ENCODE peak calls at places on chromosomes 1 and 21, in four cellular contexts. One of them, this sample, is unnamed.

GRCh38 chr1:63327417-63328139 is 5.2 kb downstream of the FOXD3 start:
- DNase-seq in cardiac muscle cell: peak
- DNase-seq in epithelial cell of esophagus: peak
- DNase-seq in HFF-Myc: peak
- DNase-seq in this sample: no peak

GRCh38 chr21:14064296-14064645 is 146.5 kb downstream of the LIPI start:
- DNase-seq in cardiac muscle cell: no peak
- DNase-seq in epithelial cell of esophagus: no peak
- DNase-seq in HFF-Myc: no peak
- DNase-seq in this sample: no peak

GRCh38 chr1:157948547-157949152 is 44.8 kb upstream of the KIRREL1 start:
- DNase-seq in cardiac muscle cell: peak
- DNase-seq in epithelial cell of esophagus: peak
- DNase-seq in HFF-Myc: no peak
- DNase-seq in this sample: no peak

GRCh38 chr1:204507317-204508105 is 8.7 kb upstream of the MDM4 start:
- DNase-seq in cardiac muscle cell: peak
- DNase-seq in epithelial cell of esophagus: peak
- DNase-seq in HFF-Myc: no peak
- DNase-seq in this sample: no peak

GRCh38 chr1:10384219-10384618 is 14.6 kb upstream of the PGD start:
- DNase-seq in cardiac muscle cell: no peak
- DNase-seq in epithelial cell of esophagus: no peak
- DNase-seq in HFF-Myc: no peak
- DNase-seq in this sample: no peak

GRCh38 chr1:220528049-220528678 is at the start of gene MARK1:
- DNase-seq in cardiac muscle cell: peak
- DNase-seq in epithelial cell of esophagus: peak
- DNase-seq in HFF-Myc: no peak
- DNase-seq in this sample: no peak

GRCh38 chr21:43925096-43925481 is 60.1 kb downstream of the AGPAT3 start:
- DNase-seq in cardiac muscle cell: no peak
- DNase-seq in epithelial cell of esophagus: no peak
- DNase-seq in HFF-Myc: no peak
- DNase-seq in this sample: no peak

GRCh38 chr1:38274974-38275373 is 228.4 kb upstream of the POU3F1 start:
- DNase-seq in cardiac muscle cell: peak
- DNase-seq in epithelial cell of esophagus: no peak
- DNase-seq in HFF-Myc: no peak
- DNase-seq in this sample: no peak

GRCh38 chr1:204746838-204747442 is 61.4 kb upstream of the LRRN2 start:
- DNase-seq in cardiac muscle cell: peak
- DNase-seq in epithelial cell of esophagus: peak
- DNase-seq in HFF-Myc: peak
- DNase-seq in this sample: peak

GRCh38 chr1:210558302-210558701 is 229.6 kb downstream of the HHAT start:
- DNase-seq in cardiac muscle cell: peak
- DNase-seq in epithelial cell of esophagus: no peak
- DNase-seq in HFF-Myc: no peak
- DNase-seq in this sample: no peak

GRCh38 chr1:30358510-30358909 is 364.9 kb downstream of the MATN1 start:
- DNase-seq in cardiac muscle cell: no peak
- DNase-seq in epithelial cell of esophagus: no peak
- DNase-seq in HFF-Myc: no peak
- DNase-seq in this sample: no peak

GRCh38 chr1:87794788-87795614 is 466.3 kb downstream of the LMO4 start:
- DNase-seq in cardiac muscle cell: peak
- DNase-seq in epithelial cell of esophagus: peak
- DNase-seq in HFF-Myc: peak
- DNase-seq in this sample: no peak

GRCh38 chr1:56709269-56709880 is 64.3 kb downstream of the PRKAA2 start:
- DNase-seq in cardiac muscle cell: peak
- DNase-seq in epithelial cell of esophagus: peak
- DNase-seq in HFF-Myc: peak
- DNase-seq in this sample: peak

GRCh38 chr1:171220551-171221175 is 27.6 kb upstream of the FMO1 start:
- DNase-seq in cardiac muscle cell: peak
- DNase-seq in epithelial cell of esophagus: no peak
- DNase-seq in HFF-Myc: no peak
- DNase-seq in this sample: no peak

GRCh38 chr21:36135391-36136094 is 664 bp downstream of the CBR3 start:
- DNase-seq in cardiac muscle cell: peak
- DNase-seq in epithelial cell of esophagus: peak
- DNase-seq in HFF-Myc: no peak
- DNase-seq in this sample: no peak

GRCh38 chr1:233725423-233725822 is 111.5 kb downstream of the KCNK1 start:
- DNase-seq in cardiac muscle cell: no peak
- DNase-seq in epithelial cell of esophagus: no peak
- DNase-seq in HFF-Myc: no peak
- DNase-seq in this sample: no peak

GRCh38 chr1:25896266-25896665 is 10.0 kb downstream of the STMN1 start:
- DNase-seq in cardiac muscle cell: peak
- DNase-seq in epithelial cell of esophagus: peak
- DNase-seq in HFF-Myc: no peak
- DNase-seq in this sample: no peak

GRCh38 chr1:76330993-76331603 is 256.6 kb downstream of the ST6GALNAC3 start:
- DNase-seq in cardiac muscle cell: peak
- DNase-seq in epithelial cell of esophagus: peak
- DNase-seq in HFF-Myc: peak
- DNase-seq in this sample: peak

GRCh38 chr1:117114816-117115215 is 6.7 kb downstream of the TRIM45 start:
- DNase-seq in cardiac muscle cell: no peak
- DNase-seq in epithelial cell of esophagus: no peak
- DNase-seq in HFF-Myc: no peak
- DNase-seq in this sample: no peak

GRCh38 chr1:184854456-184855180 is 100.0 kb upstream of the EDEM3 start:
- DNase-seq in cardiac muscle cell: peak
- DNase-seq in epithelial cell of esophagus: no peak
- DNase-seq in HFF-Myc: peak
- DNase-seq in this sample: no peak

GRCh38 chr21:32544697-32545096 is 40.6 kb downstream of the TCP10L start:
- DNase-seq in cardiac muscle cell: no peak
- DNase-seq in epithelial cell of esophagus: no peak
- DNase-seq in HFF-Myc: no peak
- DNase-seq in this sample: no peak

GRCh38 chr1:3403011-3403345 is 51.5 kb upstream of the ARHGEF16 start:
- DNase-seq in cardiac muscle cell: no peak
- DNase-seq in epithelial cell of esophagus: no peak
- DNase-seq in HFF-Myc: no peak
- DNase-seq in this sample: no peak

GRCh38 chr1:235867903-235868469 is 1.3 kb upstream of the LYST start:
- DNase-seq in cardiac muscle cell: no peak
- DNase-seq in epithelial cell of esophagus: no peak
- DNase-seq in HFF-Myc: no peak
- DNase-seq in this sample: no peak
- H3K4me3 ChIP-seq in cardiac muscle cell: no peak
- H3K4me3 ChIP-seq in epithelial cell of esophagus: no peak
- H3K4me3 ChIP-seq in HFF-Myc: peak
- H3K4me3 ChIP-seq in this sample: no peak

GRCh38 chr1:84759756-84760155 is 69.5 kb upstream of the SSX2IP start:
- DNase-seq in cardiac muscle cell: no peak
- DNase-seq in epithelial cell of esophagus: no peak
- DNase-seq in HFF-Myc: no peak
- DNase-seq in this sample: no peak

GRCh38 chr1:84758968-84759491 is 68.8 kb upstream of the SSX2IP start:
- DNase-seq in cardiac muscle cell: peak
- DNase-seq in epithelial cell of esophagus: no peak
- DNase-seq in HFF-Myc: no peak
- DNase-seq in this sample: no peak

GRCh38 chr1:84763912-84764675 is 73.8 kb upstream of the SSX2IP start:
- DNase-seq in cardiac muscle cell: no peak
- DNase-seq in epithelial cell of esophagus: no peak
- DNase-seq in HFF-Myc: no peak
- DNase-seq in this sample: no peak

GRCh38 chr1:84757301-84757700 is 67.0 kb upstream of the SSX2IP start:
- DNase-seq in cardiac muscle cell: no peak
- DNase-seq in epithelial cell of esophagus: no peak
- DNase-seq in HFF-Myc: no peak
- DNase-seq in this sample: no peak

DNA sequence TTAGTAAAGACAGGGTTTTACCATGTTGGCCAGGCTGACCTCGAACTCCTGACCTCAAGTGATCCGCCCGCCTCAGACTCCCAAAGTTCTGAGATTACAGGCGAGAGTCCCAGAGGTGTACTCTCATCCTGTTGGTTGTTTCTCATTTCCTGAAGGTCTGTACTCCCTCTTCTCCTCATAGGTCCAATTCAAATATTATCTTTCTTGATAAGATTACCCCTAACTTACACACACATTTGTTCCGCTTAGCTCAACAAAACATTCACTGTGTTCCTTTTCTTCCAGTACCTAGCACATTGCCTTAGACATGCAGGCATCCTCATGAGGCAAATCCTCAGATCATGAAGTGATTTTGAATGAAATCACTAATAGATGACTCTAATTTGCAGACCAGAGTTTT is 72.4 kb upstream of the SSX2IP start:
- DNase-seq in cardiac muscle cell: peak
- DNase-seq in epithelial cell of esophagus: no peak
- DNase-seq in HFF-Myc: no peak
- DNase-seq in this sample: no peak
- H3K4me3 ChIP-seq in cardiac muscle cell: no peak
- H3K4me3 ChIP-seq in epithelial cell of esophagus: no peak
- H3K4me3 ChIP-seq in HFF-Myc: no peak
- H3K4me3 ChIP-seq in this sample: no peak

GRCh38 chr1:65840683-65841082 is 48.0 kb downstream of the PDE4B start:
- DNase-seq in cardiac muscle cell: no peak
- DNase-seq in epithelial cell of esophagus: no peak
- DNase-seq in HFF-Myc: no peak
- DNase-seq in this sample: no peak
- H3K4me3 ChIP-seq in cardiac muscle cell: no peak
- H3K4me3 ChIP-seq in epithelial cell of esophagus: no peak
- H3K4me3 ChIP-seq in HFF-Myc: no peak
- H3K4me3 ChIP-seq in this sample: no peak

GRCh38 chr1:234841710-234842231 is 231.8 kb upstream of the IRF2BP2 start:
- DNase-seq in cardiac muscle cell: peak
- DNase-seq in epithelial cell of esophagus: no peak
- DNase-seq in HFF-Myc: no peak
- DNase-seq in this sample: no peak

GRCh38 chr1:234844479-234845031 is 234.6 kb upstream of the IRF2BP2 start:
- DNase-seq in cardiac muscle cell: no peak
- DNase-seq in epithelial cell of esophagus: no peak
- DNase-seq in HFF-Myc: no peak
- DNase-seq in this sample: no peak

GRCh38 chr1:234840843-234841242 is 230.9 kb upstream of the IRF2BP2 start:
- DNase-seq in cardiac muscle cell: no peak
- DNase-seq in epithelial cell of esophagus: no peak
- DNase-seq in HFF-Myc: no peak
- DNase-seq in this sample: peak

GRCh38 chr1:234845097-234845660 is 235.2 kb upstream of the IRF2BP2 start:
- DNase-seq in cardiac muscle cell: no peak
- DNase-seq in epithelial cell of esophagus: no peak
- DNase-seq in HFF-Myc: no peak
- DNase-seq in this sample: no peak

GRCh38 chr1:234842726-234843641 is 233.0 kb upstream of the IRF2BP2 start:
- DNase-seq in cardiac muscle cell: peak
- DNase-seq in epithelial cell of esophagus: no peak
- DNase-seq in HFF-Myc: no peak
- DNase-seq in this sample: no peak
- H3K4me3 ChIP-seq in cardiac muscle cell: no peak
- H3K4me3 ChIP-seq in epithelial cell of esophagus: no peak
- H3K4me3 ChIP-seq in HFF-Myc: no peak
- H3K4me3 ChIP-seq in this sample: no peak

GRCh38 chr1:177209357-177209756 is 38.6 kb downstream of the BRINP2 start:
- DNase-seq in cardiac muscle cell: peak
- DNase-seq in epithelial cell of esophagus: peak
- DNase-seq in HFF-Myc: peak
- DNase-seq in this sample: peak
- H3K4me3 ChIP-seq in cardiac muscle cell: no peak
- H3K4me3 ChIP-seq in epithelial cell of esophagus: no peak
- H3K4me3 ChIP-seq in HFF-Myc: no peak
- H3K4me3 ChIP-seq in this sample: no peak

GRCh38 chr1:32316906-32317282 is 19.1 kb downstream of the MARCKSL1 start:
- DNase-seq in cardiac muscle cell: no peak
- DNase-seq in epithelial cell of esophagus: no peak
- DNase-seq in HFF-Myc: no peak
- DNase-seq in this sample: no peak

GRCh38 chr1:32327204-32327603 is 8.8 kb downstream of the MARCKSL1 start:
- DNase-seq in cardiac muscle cell: no peak
- DNase-seq in epithelial cell of esophagus: no peak
- DNase-seq in HFF-Myc: no peak
- DNase-seq in this sample: no peak

GRCh38 chr1:32318127-32318869 is 17.7 kb downstream of the MARCKSL1 start:
- DNase-seq in cardiac muscle cell: no peak
- DNase-seq in epithelial cell of esophagus: no peak
- DNase-seq in HFF-Myc: no peak
- DNase-seq in this sample: no peak

DNA sequence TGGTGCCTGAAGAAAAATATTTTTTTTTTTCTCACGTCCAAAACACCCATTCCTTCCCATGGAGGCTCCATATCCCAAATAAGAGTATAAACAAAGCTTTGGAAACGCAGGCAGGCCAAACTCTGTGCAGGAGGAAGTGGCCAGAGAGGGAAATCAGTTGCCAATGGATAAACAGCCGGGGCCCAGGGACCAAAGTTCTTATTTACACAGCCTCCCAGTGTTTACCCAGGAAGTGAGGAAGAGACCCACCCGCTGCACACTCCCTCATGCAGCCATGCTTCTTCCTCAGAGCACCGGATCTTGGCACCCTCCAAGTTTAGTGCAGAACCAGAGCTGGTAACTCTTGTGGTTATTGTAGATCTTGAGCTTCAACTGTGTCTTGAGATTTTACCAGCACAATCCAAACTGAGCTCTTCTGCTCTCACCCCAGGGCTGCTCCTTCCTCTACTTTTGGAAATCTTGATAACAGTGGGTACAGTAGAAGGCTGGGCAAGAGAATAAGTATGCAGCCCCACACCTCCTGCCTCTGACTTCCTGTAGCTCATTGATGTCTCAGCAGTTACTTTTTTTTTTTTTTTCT is 14.2 kb downstream of the MARCKSL1 start:
- DNase-seq in cardiac muscle cell: no peak
- DNase-seq in epithelial cell of esophagus: no peak
- DNase-seq in HFF-Myc: no peak
- DNase-seq in this sample: no peak
- H3K4me3 ChIP-seq in cardiac muscle cell: no peak
- H3K4me3 ChIP-seq in epithelial cell of esophagus: no peak
- H3K4me3 ChIP-seq in HFF-Myc: no peak
- H3K4me3 ChIP-seq in this sample: no peak

GRCh38 chr1:151990856-151991198 is 2.8 kb downstream of the S100A10 start:
- DNase-seq in cardiac muscle cell: peak
- DNase-seq in epithelial cell of esophagus: peak
- DNase-seq in HFF-Myc: no peak
- DNase-seq in this sample: no peak
- H3K4me3 ChIP-seq in cardiac muscle cell: no peak
- H3K4me3 ChIP-seq in epithelial cell of esophagus: peak
- H3K4me3 ChIP-seq in HFF-Myc: peak
- H3K4me3 ChIP-seq in this sample: no peak

GRCh38 chr1:50917128-50917795 is 42.8 kb downstream of the FAF1 start:
- DNase-seq in cardiac muscle cell: no peak
- DNase-seq in epithelial cell of esophagus: no peak
- DNase-seq in HFF-Myc: no peak
- DNase-seq in this sample: no peak
- H3K4me3 ChIP-seq in cardiac muscle cell: no peak
- H3K4me3 ChIP-seq in epithelial cell of esophagus: no peak
- H3K4me3 ChIP-seq in HFF-Myc: no peak
- H3K4me3 ChIP-seq in this sample: no peak